ENCODE peak calls at places on chromosomes 4 and X, in eight cellular contexts. K, R, J, I, Y, U, S and C are unnamed samples.

GRCh38 chr4:163343604-163344146 is at the start of gene NPY5R:
- DNase-seq in S (no peak), Y (no peak), U (no peak), I (no peak), J (no peak), R (no peak), K (no peak), C (no peak)

GRCh38 chr4:26397086-26397485 is 76.3 kb downstream of the RBPJ start:
- DNase-seq in U (no peak), S (no peak), Y (no peak), I (no peak), R (no peak), J (no peak), K (no peak), C (no peak)

GRCh38 chr4:154998773-154999172 is 209.7 kb upstream of the NPY2R start:
- DNase-seq in U (no peak), Y (no peak), J (no peak), K (no peak), I (no peak), S (no peak), R (no peak), C (no peak)

GRCh38 chrX:38929966-38930421 is 128.7 kb downstream of the MID1IP1 start:
- DNase-seq in K (no peak), R (no peak), S (no peak), J (no peak), I (no peak), Y (peak; percentile 71), U (no peak), C (no peak)

GRCh38 chrX:39152106-39152649 is 350.9 kb downstream of the MID1IP1 start:
- DNase-seq in R (no peak), S (peak; percentile 57), Y (peak; percentile 24), K (peak; percentile 27), U (peak; percentile 18), J (no peak), I (peak; percentile 18), C (peak; percentile 49)

GRCh38 chr4:3250956-3251690 is 2.2 kb downstream of the MSANTD1 start:
- DNase-seq in U (no peak), S (no peak), R (no peak), Y (no peak), I (no peak), K (no peak), J (no peak), C (no peak)

GRCh38 chr4:13783800-13784411 is 156.4 kb upstream of the BOD1L1 start:
- DNase-seq in J (no peak), R (no peak), S (no peak), Y (no peak), I (no peak), K (no peak), U (no peak), C (no peak)

GRCh38 chr4:85209161-85209560 is 242.7 kb upstream of the WDFY3 start:
- DNase-seq in R (no peak), S (no peak), K (no peak), U (no peak), I (no peak), Y (peak; percentile 2), J (no peak), C (no peak)

GRCh38 chr4:172035573-172035972 is 222.4 kb downstream of the GALNTL6 start:
- DNase-seq in U (no peak), I (no peak), Y (no peak), J (no peak), R (no peak), K (no peak), S (no peak), C (no peak)

GRCh38 chrX:2928127-2928582 is 984 bp downstream of the ARSD start:
- DNase-seq in R (no peak), S (no peak), Y (peak; percentile 35), J (no peak), I (no peak), U (no peak), K (peak; percentile 58), C (peak; percentile 53)

GRCh38 chrX:119512145-119512800 is 44.0 kb downstream of the SLC25A5 start:
- DNase-seq in K (peak; percentile 23), U (no peak), J (peak; percentile 92), S (peak; percentile 37), I (peak; percentile 9), R (no peak), Y (peak; percentile 79), C (peak; percentile 70)

GRCh38 chrX:48676893-48677270 is 6.7 kb upstream of the WAS start:
- DNase-seq in K (no peak), R (no peak), I (no peak), U (no peak), Y (no peak), S (peak; percentile 20), J (peak; percentile 34), C (peak; percentile 27)

GRCh38 chr4:71441186-71442169 is 102.7 kb downstream of the SLC4A4 start:
- DNase-seq in S (no peak), Y (no peak), K (no peak), I (no peak), J (no peak), R (no peak), U (no peak), C (no peak)

GRCh38 chr4:147039991-147040575 is 94.4 kb upstream of the TTC29 start:
- DNase-seq in I (no peak), Y (no peak), K (no peak), J (no peak), S (no peak), R (no peak), U (no peak), C (no peak)

GRCh38 chr4:13542577-13543042 is 1.7 kb downstream of the NKX3-2 start:
- DNase-seq in K (no peak), I (no peak), R (no peak), J (no peak), U (no peak), Y (no peak), S (no peak), C (no peak)